ENCODE peak calls at places on chromosomes 12 and 14, in four cellular contexts. One of them, this sample, is unnamed.

GRCh38 chr12:27592548-27592947 is 68.5 kb downstream of the PPFIBP1 start:
- DNase-seq in SK-N-SH: no peak
- DNase-seq in GM12878: peak; percentile 21
- DNase-seq in K562: no peak
- DNase-seq in this sample: no peak

GRCh38 chr12:15589328-15590032 is 199.7 kb downstream of the EPS8 start:
- DNase-seq in GM12878: no peak
- DNase-seq in SK-N-SH: no peak
- DNase-seq in K562: no peak
- DNase-seq in this sample: no peak

GRCh38 chr12:127362121-127362520 is 904.8 kb upstream of the TMEM132C start:
- DNase-seq in K562: no peak
- DNase-seq in SK-N-SH: no peak
- DNase-seq in GM12878: no peak
- DNase-seq in this sample: no peak

GRCh38 chr14:64113279-64113678 is 180.9 kb downstream of the ESR2 start:
- DNase-seq in SK-N-SH: no peak
- DNase-seq in K562: no peak
- DNase-seq in GM12878: no peak
- DNase-seq in this sample: no peak

GRCh38 chr14:69657961-69658360 is 46.6 kb downstream of the SUSD6 start:
- DNase-seq in SK-N-SH: no peak
- DNase-seq in GM12878: no peak
- DNase-seq in K562: no peak
- DNase-seq in this sample: peak; percentile 22

GRCh38 chr12:131912526-131913274 is 16.4 kb upstream of the PUS1 start:
- DNase-seq in SK-N-SH: peak; percentile 98
- DNase-seq in K562: peak; percentile 51
- DNase-seq in GM12878: no peak
- DNase-seq in this sample: no peak

GRCh38 chr12:41011939-41012338 is 176.2 kb upstream of the PDZRN4 start:
- DNase-seq in SK-N-SH: no peak
- DNase-seq in GM12878: no peak
- DNase-seq in K562: no peak
- DNase-seq in this sample: no peak

GRCh38 chr12:105378821-105379400 is 48.4 kb downstream of the C12orf75 start:
- DNase-seq in K562: no peak
- DNase-seq in SK-N-SH: peak; percentile 28
- DNase-seq in GM12878: no peak
- DNase-seq in this sample: peak; percentile 20

GRCh38 chr14:100567009-100567876 is 20.0 kb downstream of the BEGAIN start:
- DNase-seq in SK-N-SH: peak; percentile 85
- DNase-seq in K562: no peak
- DNase-seq in GM12878: no peak
- DNase-seq in this sample: peak; percentile 39

GRCh38 chr14:75200451-75200850 is 24.0 kb upstream of the TMED10 start:
- DNase-seq in K562: no peak
- DNase-seq in GM12878: no peak
- DNase-seq in SK-N-SH: no peak
- DNase-seq in this sample: no peak

GRCh38 chr12:105223358-105223840 is 12.6 kb downstream of the APPL2 start:
- DNase-seq in SK-N-SH: no peak
- DNase-seq in GM12878: no peak
- DNase-seq in K562: no peak
- DNase-seq in this sample: no peak

GRCh38 chr14:74920281-74920680 is 2.8 kb downstream of the RPS6KL1 start:
- DNase-seq in GM12878: no peak
- DNase-seq in K562: no peak
- DNase-seq in SK-N-SH: no peak
- DNase-seq in this sample: no peak

GRCh38 chr14:64920465-64920864 is 6.2 kb downstream of the CHURC1 start:
- DNase-seq in K562: no peak
- DNase-seq in SK-N-SH: no peak
- DNase-seq in GM12878: no peak
- DNase-seq in this sample: no peak

GRCh38 chr12:66942741-66943465 is 264.0 kb upstream of the GRIP1 start:
- DNase-seq in SK-N-SH: peak; percentile 4
- DNase-seq in GM12878: no peak
- DNase-seq in K562: no peak
- DNase-seq in this sample: peak; percentile 32

GRCh38 chr14:103372552-103373304 is 12.5 kb upstream of the MARK3 start:
- DNase-seq in K562: peak; percentile 46
- DNase-seq in GM12878: no peak
- DNase-seq in SK-N-SH: no peak
- DNase-seq in this sample: no peak

GRCh38 chr14:47102472-47102871 is 450.9 kb upstream of the RPL10L start:
- DNase-seq in K562: no peak
- DNase-seq in SK-N-SH: no peak
- DNase-seq in GM12878: no peak
- DNase-seq in this sample: no peak

GRCh38 chr14:25090716-25091454 is 40.9 kb upstream of the STXBP6 start:
- DNase-seq in SK-N-SH: no peak
- DNase-seq in K562: no peak
- DNase-seq in GM12878: no peak
- DNase-seq in this sample: no peak

GRCh38 chr14:85634205-85634604 is 104.3 kb downstream of the FLRT2 start:
- DNase-seq in K562: no peak
- DNase-seq in GM12878: no peak
- DNase-seq in SK-N-SH: no peak
- DNase-seq in this sample: no peak

GRCh38 chr12:122147514-122148290 is 26.3 kb downstream of the IL31 start:
- DNase-seq in SK-N-SH: no peak
- DNase-seq in GM12878: no peak
- DNase-seq in K562: no peak
- DNase-seq in this sample: no peak

GRCh38 chr12:123306200-123306599 is 34.5 kb upstream of the CDK2AP1 start:
- DNase-seq in GM12878: no peak
- DNase-seq in SK-N-SH: no peak
- DNase-seq in K562: no peak
- DNase-seq in this sample: no peak

GRCh38 chr12:51028126-51028810 is 2.1 kb upstream of the SLC11A2 start:
- DNase-seq in GM12878: no peak
- DNase-seq in SK-N-SH: no peak
- DNase-seq in K562: peak; percentile 53
- DNase-seq in this sample: no peak

GRCh38 chr12:14567311-14568195 is at the start of gene PLBD1:
- DNase-seq in GM12878: no peak
- DNase-seq in SK-N-SH: peak; percentile 57
- DNase-seq in K562: peak; percentile 54
- DNase-seq in this sample: peak; percentile 72

GRCh38 chr12:62472472-62472871 is 5.8 kb downstream of the MON2 start:
- DNase-seq in K562: peak; percentile 13
- DNase-seq in GM12878: no peak
- DNase-seq in SK-N-SH: no peak
- DNase-seq in this sample: no peak

GRCh38 chr14:58755026-58755929 is 117.5 kb downstream of the DACT1 start:
- DNase-seq in SK-N-SH: no peak
- DNase-seq in GM12878: no peak
- DNase-seq in K562: no peak
- DNase-seq in this sample: no peak

GRCh38 chr14:51431741-51432140 is 191.7 kb downstream of the TMX1 start:
- DNase-seq in SK-N-SH: no peak
- DNase-seq in K562: no peak
- DNase-seq in GM12878: no peak
- DNase-seq in this sample: no peak

GRCh38 chr12:63319386-63319785 is 168.4 kb upstream of the AVPR1A start:
- DNase-seq in K562: no peak
- DNase-seq in GM12878: no peak
- DNase-seq in SK-N-SH: no peak
- DNase-seq in this sample: no peak

GRCh38 chr14:96038920-96039632 is at the start of gene C14orf132:
- DNase-seq in SK-N-SH: peak; percentile 96
- DNase-seq in GM12878: no peak
- DNase-seq in K562: peak; percentile 72
- DNase-seq in this sample: peak; percentile 72

GRCh38 chr14:96038558-96038919 is 623 bp upstream of the C14orf132 start:
- DNase-seq in GM12878: no peak
- DNase-seq in SK-N-SH: no peak
- DNase-seq in K562: no peak
- DNase-seq in this sample: no peak

GRCh38 chr14:96040836-96041371 is 1.7 kb downstream of the C14orf132 start:
- DNase-seq in GM12878: no peak
- DNase-seq in K562: no peak
- DNase-seq in SK-N-SH: no peak
- DNase-seq in this sample: no peak

GRCh38 chr14:96039633-96040311 is 610 bp downstream of the C14orf132 start:
- DNase-seq in GM12878: no peak
- DNase-seq in K562: no peak
- DNase-seq in SK-N-SH: peak; percentile 78
- DNase-seq in this sample: peak; percentile 44

GRCh38 chr14:96042218-96042930 is 3.2 kb downstream of the C14orf132 start:
- DNase-seq in GM12878: no peak
- DNase-seq in SK-N-SH: no peak
- DNase-seq in K562: no peak
- DNase-seq in this sample: no peak
- TF ChIP-seq USF1 in GM12878: no peak
- TF ChIP-seq USF1 in SK-N-SH: no peak
- TF ChIP-seq USF1 in K562: no peak
- TF ChIP-seq USF1 in this sample: no peak

GRCh38 chr12:58306266-58306995 is 365.1 kb downstream of the ATP23 start:
- DNase-seq in GM12878: no peak
- DNase-seq in K562: no peak
- DNase-seq in SK-N-SH: no peak
- DNase-seq in this sample: no peak
- TF ChIP-seq USF1 in GM12878: no peak
- TF ChIP-seq USF1 in K562: no peak
- TF ChIP-seq USF1 in SK-N-SH: no peak
- TF ChIP-seq USF1 in this sample: no peak

GRCh38 chr14:45807187-45807586 is 554.2 kb upstream of the MIS18BP1 start:
- DNase-seq in SK-N-SH: no peak
- DNase-seq in K562: no peak
- DNase-seq in GM12878: no peak
- DNase-seq in this sample: no peak
- TF ChIP-seq USF1 in SK-N-SH: no peak
- TF ChIP-seq USF1 in K562: no peak
- TF ChIP-seq USF1 in GM12878: no peak
- TF ChIP-seq USF1 in this sample: no peak

GRCh38 chr14:20755037-20755436 is 9.3 kb downstream of the EDDM3A start:
- DNase-seq in K562: no peak
- DNase-seq in GM12878: no peak
- DNase-seq in SK-N-SH: no peak
- DNase-seq in this sample: no peak

GRCh38 chr14:20751963-20752562 is 6.4 kb downstream of the EDDM3A start:
- DNase-seq in GM12878: no peak
- DNase-seq in SK-N-SH: no peak
- DNase-seq in K562: no peak
- DNase-seq in this sample: no peak

GRCh38 chr14:20760950-20761349 is 7.3 kb upstream of the EDDM3B start:
- DNase-seq in SK-N-SH: no peak
- DNase-seq in GM12878: no peak
- DNase-seq in K562: no peak
- DNase-seq in this sample: no peak

GRCh38 chr14:20754308-20754707 is 8.6 kb downstream of the EDDM3A start:
- DNase-seq in GM12878: no peak
- DNase-seq in SK-N-SH: no peak
- DNase-seq in K562: no peak
- DNase-seq in this sample: no peak

GRCh38 chr14:20757963-20758362 is 10.2 kb upstream of the EDDM3B start:
- DNase-seq in K562: peak; percentile 40
- DNase-seq in GM12878: no peak
- DNase-seq in SK-N-SH: no peak
- DNase-seq in this sample: peak; percentile 57
- TF ChIP-seq USF1 in K562: no peak
- TF ChIP-seq USF1 in GM12878: no peak
- TF ChIP-seq USF1 in SK-N-SH: no peak
- TF ChIP-seq USF1 in this sample: no peak

DNA sequence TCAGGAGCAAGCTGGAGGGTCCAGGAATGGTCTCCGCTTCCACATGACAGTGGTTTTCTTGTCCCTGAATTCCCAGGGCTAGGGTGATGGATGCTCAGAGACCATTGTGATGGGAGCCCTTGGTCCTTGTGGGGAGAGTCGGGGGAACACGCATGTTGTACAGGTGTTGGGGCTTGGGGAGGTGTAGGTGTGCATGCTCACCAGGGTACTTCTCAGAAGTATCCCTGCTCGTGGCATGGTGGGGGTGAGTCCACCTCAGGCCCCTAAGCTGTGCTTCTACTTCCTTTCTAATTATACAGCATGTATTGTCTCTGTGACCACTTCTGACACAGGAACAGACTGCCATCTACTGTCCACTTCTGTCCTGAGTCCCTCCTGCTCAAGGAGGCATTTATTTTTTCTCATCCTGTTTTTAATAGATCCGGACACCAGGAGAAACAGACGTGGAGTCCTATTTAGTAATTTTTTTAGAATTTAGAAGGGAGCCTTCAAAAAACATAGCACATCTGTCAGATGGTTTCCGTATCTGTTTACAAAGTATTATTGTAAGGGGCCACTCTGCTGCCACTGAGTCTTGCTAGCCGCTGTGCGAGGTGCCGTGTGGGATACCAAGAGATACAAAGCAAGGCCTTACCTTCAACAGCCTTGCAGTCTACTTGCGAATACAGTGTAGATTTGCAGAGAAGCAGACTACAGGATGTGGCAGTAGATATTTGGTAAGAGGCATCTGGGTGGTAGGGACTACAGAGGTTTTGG is 10.5 kb downstream of the NTF3 start:
- DNase-seq in GM12878: no peak
- DNase-seq in SK-N-SH: peak; percentile 55
- DNase-seq in K562: peak; percentile 18
- DNase-seq in this sample: peak; percentile 31
- TF ChIP-seq USF1 in GM12878: no peak
- TF ChIP-seq USF1 in SK-N-SH: no peak
- TF ChIP-seq USF1 in K562: no peak
- TF ChIP-seq USF1 in this sample: no peak